ENCODE peak calls at places on chromosome 7, in four cellular contexts. One of them, this sample, is unnamed.

GRCh38 chr7:142039231-142039630 is 43.6 kb downstream of the MGAM start:
- DNase-seq in prostate gland: no peak
- DNase-seq in HepG2: no peak
- DNase-seq in IMR-90: no peak
- DNase-seq in this sample: no peak

GRCh38 chr7:24800667-24801066 is 43.4 kb upstream of the GSDME start:
- DNase-seq in IMR-90: no peak
- DNase-seq in prostate gland: no peak
- DNase-seq in HepG2: no peak
- DNase-seq in this sample: no peak

GRCh38 chr7:50552921-50553320 is 12.3 kb downstream of the DDC start:
- DNase-seq in prostate gland: no peak
- DNase-seq in IMR-90: peak
- DNase-seq in HepG2: peak
- DNase-seq in this sample: no peak

GRCh38 chr7:144384071-144384470 is 19.4 kb downstream of the NOBOX start:
- DNase-seq in IMR-90: no peak
- DNase-seq in HepG2: peak
- DNase-seq in prostate gland: no peak
- DNase-seq in this sample: peak

GRCh38 chr7:139758388-139758787 is 19.4 kb downstream of the HIPK2 start:
- DNase-seq in prostate gland: no peak
- DNase-seq in IMR-90: no peak
- DNase-seq in HepG2: no peak
- DNase-seq in this sample: peak

GRCh38 chr7:69896100-69896499 is 297.8 kb downstream of the AUTS2 start:
- DNase-seq in IMR-90: no peak
- DNase-seq in prostate gland: no peak
- DNase-seq in HepG2: no peak
- DNase-seq in this sample: no peak

GRCh38 chr7:3461923-3462322 is 160.9 kb downstream of the SDK1 start:
- DNase-seq in HepG2: no peak
- DNase-seq in IMR-90: no peak
- DNase-seq in prostate gland: no peak
- DNase-seq in this sample: no peak

GRCh38 chr7:158993591-158993990 is 137.2 kb downstream of the DYNC2I1 start:
- DNase-seq in IMR-90: no peak
- DNase-seq in prostate gland: no peak
- DNase-seq in HepG2: no peak
- DNase-seq in this sample: no peak

GRCh38 chr7:24619978-24620377 is 46.7 kb downstream of the PALS2 start:
- DNase-seq in HepG2: no peak
- DNase-seq in IMR-90: no peak
- DNase-seq in prostate gland: no peak
- DNase-seq in this sample: no peak

GRCh38 chr7:100827330-100828226 is at the start of gene EPHB4:
- DNase-seq in prostate gland: peak
- DNase-seq in IMR-90: peak
- DNase-seq in HepG2: peak
- DNase-seq in this sample: peak

GRCh38 chr7:5388273-5388866 is 35.3 kb downstream of the TNRC18 start:
- DNase-seq in prostate gland: no peak
- DNase-seq in IMR-90: no peak
- DNase-seq in HepG2: no peak
- DNase-seq in this sample: no peak

GRCh38 chr7:140269004-140269638 is 92.3 kb upstream of the KDM7A start:
- DNase-seq in IMR-90: no peak
- DNase-seq in HepG2: no peak
- DNase-seq in prostate gland: no peak
- DNase-seq in this sample: no peak

GRCh38 chr7:23474098-23474828 is 4.0 kb upstream of the IGF2BP3 start:
- DNase-seq in prostate gland: no peak
- DNase-seq in HepG2: peak
- DNase-seq in IMR-90: peak
- DNase-seq in this sample: peak

GRCh38 chr7:93862651-93863050 is 27.9 kb downstream of the TFPI2 start:
- DNase-seq in prostate gland: no peak
- DNase-seq in IMR-90: no peak
- DNase-seq in HepG2: no peak
- DNase-seq in this sample: no peak

GRCh38 chr7:91784469-91784868 is 96.0 kb downstream of the MTERF1 start:
- DNase-seq in prostate gland: peak
- DNase-seq in HepG2: no peak
- DNase-seq in IMR-90: peak
- DNase-seq in this sample: no peak

GRCh38 chr7:240887-241421 is 48.6 kb downstream of the FAM20C start:
- DNase-seq in HepG2: no peak
- DNase-seq in prostate gland: no peak
- DNase-seq in IMR-90: no peak
- DNase-seq in this sample: no peak

GRCh38 chr7:30285531-30286284 is 1.3 kb downstream of the ZNRF2 start:
- DNase-seq in prostate gland: peak
- DNase-seq in IMR-90: peak
- DNase-seq in HepG2: peak
- DNase-seq in this sample: peak

GRCh38 chr7:30282735-30283134 is 1.7 kb upstream of the ZNRF2 start:
- DNase-seq in HepG2: no peak
- DNase-seq in prostate gland: no peak
- DNase-seq in IMR-90: no peak
- DNase-seq in this sample: no peak

GRCh38 chr7:30286749-30287148 is 2.4 kb downstream of the ZNRF2 start:
- DNase-seq in prostate gland: no peak
- DNase-seq in IMR-90: no peak
- DNase-seq in HepG2: no peak
- DNase-seq in this sample: no peak

GRCh38 chr7:30285067-30285530 is 702 bp downstream of the ZNRF2 start:
- DNase-seq in IMR-90: peak
- DNase-seq in prostate gland: peak
- DNase-seq in HepG2: no peak
- DNase-seq in this sample: no peak

GRCh38 chr7:30284298-30285066 is at the start of gene ZNRF2:
- DNase-seq in IMR-90: peak
- DNase-seq in HepG2: peak
- DNase-seq in prostate gland: peak
- DNase-seq in this sample: peak
- TF ChIP-seq POLR2A in IMR-90: no peak
- TF ChIP-seq POLR2A in HepG2: peak
- TF ChIP-seq POLR2A in prostate gland: peak
- TF ChIP-seq POLR2A in this sample: no peak

GRCh38 chr7:30322656-30323355 is 38.4 kb downstream of the ZNRF2 start:
- DNase-seq in IMR-90: no peak
- DNase-seq in prostate gland: no peak
- DNase-seq in HepG2: no peak
- DNase-seq in this sample: no peak

GRCh38 chr7:30320392-30320791 is 36.0 kb downstream of the ZNRF2 start:
- DNase-seq in HepG2: no peak
- DNase-seq in IMR-90: no peak
- DNase-seq in prostate gland: no peak
- DNase-seq in this sample: no peak

GRCh38 chr7:30315589-30315988 is 31.2 kb downstream of the ZNRF2 start:
- DNase-seq in HepG2: no peak
- DNase-seq in prostate gland: no peak
- DNase-seq in IMR-90: no peak
- DNase-seq in this sample: no peak

GRCh38 chr7:30321992-30322637 is 37.7 kb downstream of the ZNRF2 start:
- DNase-seq in prostate gland: peak
- DNase-seq in IMR-90: no peak
- DNase-seq in HepG2: no peak
- DNase-seq in this sample: no peak

DNA sequence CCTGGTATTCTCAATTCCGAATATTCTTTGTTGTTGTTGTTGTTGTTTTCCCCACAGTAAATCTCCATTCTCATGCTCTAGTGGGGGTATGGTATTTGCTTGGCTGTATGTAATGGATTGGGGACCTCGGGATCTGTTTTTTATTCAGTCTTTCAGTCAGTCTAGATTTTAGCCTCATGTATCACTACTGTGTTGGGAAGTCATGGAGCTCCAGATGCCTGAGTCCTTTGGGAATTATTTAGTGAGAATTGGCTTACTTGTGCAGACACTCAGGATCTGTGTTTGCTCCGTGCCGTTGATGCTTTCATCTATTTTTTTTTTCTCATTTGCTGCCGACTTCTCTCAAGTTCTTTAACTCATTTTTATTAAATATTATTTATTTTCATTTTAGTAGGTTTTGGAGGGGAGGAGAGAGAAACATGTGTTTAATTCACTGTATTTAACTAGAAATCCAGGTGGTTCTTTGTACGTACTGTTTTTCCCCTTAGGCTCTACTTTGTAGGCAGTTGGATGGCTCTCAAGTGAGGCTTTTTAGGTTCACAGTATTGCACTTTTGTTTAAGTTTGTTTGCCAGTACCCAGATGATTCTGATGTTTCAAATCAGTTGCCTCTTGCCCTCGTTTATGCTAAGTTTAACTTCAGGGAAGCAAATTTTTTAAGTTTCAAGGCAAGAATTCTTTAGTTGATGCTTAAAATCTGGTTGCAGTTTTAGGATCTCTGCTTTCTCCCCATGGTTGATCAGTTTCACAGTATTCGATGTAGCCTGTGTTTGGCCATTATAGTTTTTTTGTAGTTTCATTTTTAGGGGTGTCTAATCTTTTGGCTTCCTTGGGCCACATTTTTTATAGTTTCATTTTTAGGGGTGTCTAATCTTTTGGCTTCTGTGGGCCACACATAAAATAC is 36.9 kb downstream of the ZNRF2 start:
- DNase-seq in IMR-90: no peak
- DNase-seq in prostate gland: no peak
- DNase-seq in HepG2: no peak
- DNase-seq in this sample: no peak
- H3K4me3 ChIP-seq in IMR-90: no peak
- H3K4me3 ChIP-seq in prostate gland: no peak
- H3K4me3 ChIP-seq in HepG2: no peak
- H3K4me3 ChIP-seq in this sample: no peak

GRCh38 chr7:128031901-128032604 is 816 bp upstream of the LRRC4 start:
- DNase-seq in IMR-90: peak
- DNase-seq in HepG2: no peak
- DNase-seq in prostate gland: peak
- DNase-seq in this sample: no peak
- TF ChIP-seq CTCF in IMR-90: peak
- TF ChIP-seq CTCF in HepG2: no peak
- TF ChIP-seq CTCF in prostate gland: no peak
- TF ChIP-seq CTCF in this sample: no peak

GRCh38 chr7:131096267-131096927 is 231.3 kb upstream of the MKLN1 start:
- DNase-seq in HepG2: peak
- DNase-seq in prostate gland: no peak
- DNase-seq in IMR-90: no peak
- DNase-seq in this sample: no peak

GRCh38 chr7:131090866-131091692 is 236.6 kb upstream of the MKLN1 start:
- DNase-seq in prostate gland: no peak
- DNase-seq in HepG2: no peak
- DNase-seq in IMR-90: no peak
- DNase-seq in this sample: no peak

GRCh38 chr7:131097662-131098376 is 229.9 kb upstream of the MKLN1 start:
- DNase-seq in prostate gland: no peak
- DNase-seq in HepG2: no peak
- DNase-seq in IMR-90: no peak
- DNase-seq in this sample: no peak

GRCh38 chr7:131095346-131095745 is 232.3 kb upstream of the MKLN1 start:
- DNase-seq in HepG2: no peak
- DNase-seq in IMR-90: no peak
- DNase-seq in prostate gland: no peak
- DNase-seq in this sample: no peak

DNA sequence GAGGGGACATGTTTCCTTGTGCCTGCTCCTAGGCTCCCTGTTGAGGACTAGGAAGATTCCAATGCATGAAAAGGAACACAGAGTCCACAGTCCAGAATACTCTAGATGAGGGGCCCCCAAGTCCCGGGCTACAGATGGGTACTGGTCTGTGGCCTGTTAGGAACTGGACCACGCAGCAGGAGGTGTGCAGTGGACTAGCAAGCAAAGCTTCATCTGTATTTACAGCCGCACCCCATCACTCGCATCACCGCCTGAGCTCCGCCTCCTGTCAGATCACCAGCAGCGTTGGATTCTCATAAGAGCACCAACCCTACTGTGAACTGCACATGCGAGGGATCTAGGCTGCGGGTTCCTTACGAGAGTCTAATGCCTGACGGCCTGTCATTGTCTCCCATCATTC is 233.0 kb upstream of the MKLN1 start:
- DNase-seq in HepG2: no peak
- DNase-seq in prostate gland: no peak
- DNase-seq in IMR-90: no peak
- DNase-seq in this sample: no peak
- TF ChIP-seq POLR2A in HepG2: no peak
- TF ChIP-seq POLR2A in prostate gland: no peak
- TF ChIP-seq POLR2A in IMR-90: no peak
- TF ChIP-seq POLR2A in this sample: no peak

GRCh38 chr7:72336887-72337821 is 75.0 kb downstream of the CALN1 start:
- DNase-seq in prostate gland: no peak
- DNase-seq in IMR-90: no peak
- DNase-seq in HepG2: no peak
- DNase-seq in this sample: no peak

GRCh38 chr7:72335561-72336381 is 76.4 kb downstream of the CALN1 start:
- DNase-seq in IMR-90: no peak
- DNase-seq in HepG2: no peak
- DNase-seq in prostate gland: no peak
- DNase-seq in this sample: no peak

GRCh38 chr7:72334733-72335132 is 77.4 kb downstream of the CALN1 start:
- DNase-seq in prostate gland: no peak
- DNase-seq in IMR-90: no peak
- DNase-seq in HepG2: no peak
- DNase-seq in this sample: no peak

GRCh38 chr7:72337822-72338167 is 74.3 kb downstream of the CALN1 start:
- DNase-seq in HepG2: no peak
- DNase-seq in IMR-90: no peak
- DNase-seq in prostate gland: no peak
- DNase-seq in this sample: no peak

GRCh38 chr7:72336382-72336886 is 75.7 kb downstream of the CALN1 start:
- DNase-seq in prostate gland: no peak
- DNase-seq in HepG2: no peak
- DNase-seq in IMR-90: no peak
- DNase-seq in this sample: no peak
- H3K4me3 ChIP-seq in prostate gland: peak
- H3K4me3 ChIP-seq in HepG2: no peak
- H3K4me3 ChIP-seq in IMR-90: no peak
- H3K4me3 ChIP-seq in this sample: peak